ENCODE peak calls at places on chromosomes 2 and 18, in eight cellular contexts. One of them, this sample, is unnamed.

GRCh38 chr2:179410552-179411356 is 146.1 kb upstream of the SESTD1 start:
- DNase-seq in heart right ventricle: no peak
- DNase-seq in AG09309: peak; percentile 16
- DNase-seq in NCI-H1105: peak; percentile 14
- DNase-seq in caudate nucleus: peak; percentile 5
- DNase-seq in ovary: no peak
- DNase-seq in CD8-positive, alpha-beta memory T cell: no peak
- DNase-seq in hypothalamus: no peak
- DNase-seq in this sample: peak; percentile 51

GRCh38 chr18:2572892-2573291 is 1.5 kb downstream of the NDC80 start:
- DNase-seq in hypothalamus: no peak
- DNase-seq in AG09309: no peak
- DNase-seq in CD8-positive, alpha-beta memory T cell: no peak
- DNase-seq in heart right ventricle: no peak
- DNase-seq in NCI-H1105: no peak
- DNase-seq in caudate nucleus: no peak
- DNase-seq in ovary: no peak
- DNase-seq in this sample: no peak

GRCh38 chr2:80515961-80516360 is 211.4 kb upstream of the LRRTM1 start:
- DNase-seq in hypothalamus: no peak
- DNase-seq in AG09309: no peak
- DNase-seq in heart right ventricle: no peak
- DNase-seq in CD8-positive, alpha-beta memory T cell: no peak
- DNase-seq in NCI-H1105: no peak
- DNase-seq in caudate nucleus: no peak
- DNase-seq in ovary: no peak
- DNase-seq in this sample: no peak

GRCh38 chr2:149313512-149313972 is 16.8 kb upstream of the LYPD6 start:
- DNase-seq in CD8-positive, alpha-beta memory T cell: no peak
- DNase-seq in AG09309: no peak
- DNase-seq in NCI-H1105: peak; percentile 98
- DNase-seq in hypothalamus: no peak
- DNase-seq in heart right ventricle: no peak
- DNase-seq in caudate nucleus: peak; percentile 33
- DNase-seq in ovary: no peak
- DNase-seq in this sample: no peak

GRCh38 chr2:114729025-114729424 is 286.6 kb downstream of the DPP10 start:
- DNase-seq in hypothalamus: no peak
- DNase-seq in AG09309: no peak
- DNase-seq in caudate nucleus: no peak
- DNase-seq in heart right ventricle: no peak
- DNase-seq in ovary: no peak
- DNase-seq in NCI-H1105: no peak
- DNase-seq in CD8-positive, alpha-beta memory T cell: no peak
- DNase-seq in this sample: no peak

GRCh38 chr2:88003074-88003755 is 13.1 kb downstream of the RNU2-63P start:
- DNase-seq in hypothalamus: no peak
- DNase-seq in ovary: peak; percentile 38
- DNase-seq in AG09309: no peak
- DNase-seq in heart right ventricle: peak; percentile 16
- DNase-seq in NCI-H1105: no peak
- DNase-seq in caudate nucleus: no peak
- DNase-seq in CD8-positive, alpha-beta memory T cell: no peak
- DNase-seq in this sample: no peak

GRCh38 chr2:122029456-122029855 is 274.0 kb downstream of the TSN start:
- DNase-seq in NCI-H1105: no peak
- DNase-seq in CD8-positive, alpha-beta memory T cell: no peak
- DNase-seq in hypothalamus: no peak
- DNase-seq in caudate nucleus: no peak
- DNase-seq in AG09309: no peak
- DNase-seq in heart right ventricle: no peak
- DNase-seq in ovary: no peak
- DNase-seq in this sample: no peak

GRCh38 chr2:168312036-168312822 is 64.8 kb upstream of the STK39 start:
- DNase-seq in AG09309: no peak
- DNase-seq in heart right ventricle: no peak
- DNase-seq in caudate nucleus: no peak
- DNase-seq in ovary: no peak
- DNase-seq in hypothalamus: no peak
- DNase-seq in NCI-H1105: no peak
- DNase-seq in CD8-positive, alpha-beta memory T cell: no peak
- DNase-seq in this sample: no peak

GRCh38 chr2:44930274-44930826 is 11.2 kb upstream of the SIX3 start:
- DNase-seq in ovary: no peak
- DNase-seq in caudate nucleus: no peak
- DNase-seq in NCI-H1105: no peak
- DNase-seq in hypothalamus: no peak
- DNase-seq in AG09309: no peak
- DNase-seq in CD8-positive, alpha-beta memory T cell: no peak
- DNase-seq in heart right ventricle: no peak
- DNase-seq in this sample: no peak

GRCh38 chr2:96537066-96537733 is 648 bp downstream of the ARID5A start:
- DNase-seq in caudate nucleus: peak; percentile 25
- DNase-seq in CD8-positive, alpha-beta memory T cell: peak; percentile 89
- DNase-seq in heart right ventricle: peak; percentile 78
- DNase-seq in ovary: peak; percentile 70
- DNase-seq in NCI-H1105: peak; percentile 5
- DNase-seq in AG09309: no peak
- DNase-seq in hypothalamus: no peak
- DNase-seq in this sample: peak; percentile 37

GRCh38 chr2:234212534-234212933 is 162.0 kb downstream of the SPP2 start:
- DNase-seq in caudate nucleus: no peak
- DNase-seq in heart right ventricle: no peak
- DNase-seq in CD8-positive, alpha-beta memory T cell: no peak
- DNase-seq in AG09309: no peak
- DNase-seq in hypothalamus: no peak
- DNase-seq in NCI-H1105: no peak
- DNase-seq in ovary: no peak
- DNase-seq in this sample: no peak

GRCh38 chr2:188315750-188316149 is 24.1 kb downstream of the GULP1 start:
- DNase-seq in caudate nucleus: no peak
- DNase-seq in ovary: no peak
- DNase-seq in AG09309: no peak
- DNase-seq in heart right ventricle: no peak
- DNase-seq in hypothalamus: no peak
- DNase-seq in NCI-H1105: no peak
- DNase-seq in CD8-positive, alpha-beta memory T cell: no peak
- DNase-seq in this sample: no peak

GRCh38 chr2:3285901-3286645 is 91.5 kb downstream of the EIPR1 start:
- DNase-seq in AG09309: no peak
- DNase-seq in heart right ventricle: no peak
- DNase-seq in NCI-H1105: no peak
- DNase-seq in hypothalamus: no peak
- DNase-seq in ovary: peak; percentile 18
- DNase-seq in caudate nucleus: no peak
- DNase-seq in CD8-positive, alpha-beta memory T cell: no peak
- DNase-seq in this sample: no peak

GRCh38 chr2:174846218-174846617 is 81.9 kb upstream of the CHRNA1 start:
- DNase-seq in caudate nucleus: no peak
- DNase-seq in AG09309: no peak
- DNase-seq in heart right ventricle: no peak
- DNase-seq in hypothalamus: no peak
- DNase-seq in ovary: no peak
- DNase-seq in CD8-positive, alpha-beta memory T cell: no peak
- DNase-seq in NCI-H1105: no peak
- DNase-seq in this sample: no peak

GRCh38 chr18:55416791-55417190 is 171.2 kb downstream of the TCF4 start:
- DNase-seq in caudate nucleus: no peak
- DNase-seq in ovary: no peak
- DNase-seq in heart right ventricle: no peak
- DNase-seq in AG09309: no peak
- DNase-seq in NCI-H1105: no peak
- DNase-seq in CD8-positive, alpha-beta memory T cell: no peak
- DNase-seq in hypothalamus: no peak
- DNase-seq in this sample: no peak

GRCh38 chr2:75986617-75987016 is 275.9 kb upstream of the GCFC2 start:
- DNase-seq in CD8-positive, alpha-beta memory T cell: no peak
- DNase-seq in hypothalamus: no peak
- DNase-seq in caudate nucleus: no peak
- DNase-seq in AG09309: no peak
- DNase-seq in heart right ventricle: no peak
- DNase-seq in NCI-H1105: no peak
- DNase-seq in ovary: no peak
- DNase-seq in this sample: no peak

GRCh38 chr2:211477537-211478275 is 921.3 kb downstream of the CPS1 start:
- DNase-seq in hypothalamus: no peak
- DNase-seq in NCI-H1105: no peak
- DNase-seq in CD8-positive, alpha-beta memory T cell: no peak
- DNase-seq in ovary: no peak
- DNase-seq in caudate nucleus: no peak
- DNase-seq in AG09309: no peak
- DNase-seq in heart right ventricle: no peak
- DNase-seq in this sample: no peak

GRCh38 chr18:22170421-22171262 is 1.3 kb downstream of the GATA6 start:
- DNase-seq in CD8-positive, alpha-beta memory T cell: no peak
- DNase-seq in AG09309: no peak
- DNase-seq in NCI-H1105: peak; percentile 21
- DNase-seq in heart right ventricle: peak; percentile 73
- DNase-seq in hypothalamus: no peak
- DNase-seq in caudate nucleus: no peak
- DNase-seq in ovary: peak; percentile 78
- DNase-seq in this sample: no peak

GRCh38 chr2:99403524-99403923 is 66.3 kb downstream of the EIF5B start:
- DNase-seq in caudate nucleus: no peak
- DNase-seq in CD8-positive, alpha-beta memory T cell: no peak
- DNase-seq in heart right ventricle: no peak
- DNase-seq in NCI-H1105: no peak
- DNase-seq in AG09309: no peak
- DNase-seq in ovary: no peak
- DNase-seq in hypothalamus: no peak
- DNase-seq in this sample: no peak

GRCh38 chr2:145158051-145158586 is 638.2 kb upstream of the ZEB2 start:
- DNase-seq in heart right ventricle: peak; percentile 50
- DNase-seq in NCI-H1105: no peak
- DNase-seq in hypothalamus: no peak
- DNase-seq in CD8-positive, alpha-beta memory T cell: no peak
- DNase-seq in AG09309: peak; percentile 88
- DNase-seq in ovary: peak; percentile 67
- DNase-seq in caudate nucleus: no peak
- DNase-seq in this sample: no peak

GRCh38 chr2:38376683-38377500 is at the start of gene ATL2:
- DNase-seq in hypothalamus: peak; percentile 57
- DNase-seq in AG09309: peak; percentile 64
- DNase-seq in heart right ventricle: peak; percentile 96
- DNase-seq in CD8-positive, alpha-beta memory T cell: peak; percentile 89
- DNase-seq in NCI-H1105: peak; percentile 91
- DNase-seq in ovary: peak; percentile 97
- DNase-seq in caudate nucleus: peak; percentile 90
- DNase-seq in this sample: peak; percentile 96

GRCh38 chr2:178860551-178860950 is 53.3 kb upstream of the TTN start:
- DNase-seq in NCI-H1105: no peak
- DNase-seq in heart right ventricle: peak; percentile 25
- DNase-seq in hypothalamus: no peak
- DNase-seq in AG09309: no peak
- DNase-seq in caudate nucleus: no peak
- DNase-seq in CD8-positive, alpha-beta memory T cell: no peak
- DNase-seq in ovary: no peak
- DNase-seq in this sample: no peak

GRCh38 chr2:124542932-124543640 is 518.0 kb downstream of the CNTNAP5 start:
- DNase-seq in NCI-H1105: peak; percentile 36
- DNase-seq in caudate nucleus: no peak
- DNase-seq in AG09309: no peak
- DNase-seq in ovary: no peak
- DNase-seq in hypothalamus: no peak
- DNase-seq in CD8-positive, alpha-beta memory T cell: no peak
- DNase-seq in heart right ventricle: peak; percentile 9
- DNase-seq in this sample: no peak

GRCh38 chr18:22627506-22627905 is 209.8 kb upstream of the CTAGE1 start:
- DNase-seq in CD8-positive, alpha-beta memory T cell: no peak
- DNase-seq in NCI-H1105: no peak
- DNase-seq in heart right ventricle: no peak
- DNase-seq in AG09309: no peak
- DNase-seq in ovary: no peak
- DNase-seq in caudate nucleus: no peak
- DNase-seq in hypothalamus: no peak
- DNase-seq in this sample: no peak

GRCh38 chr2:79013629-79014028 is 11.9 kb upstream of the REG3G start:
- DNase-seq in hypothalamus: no peak
- DNase-seq in heart right ventricle: no peak
- DNase-seq in CD8-positive, alpha-beta memory T cell: no peak
- DNase-seq in ovary: no peak
- DNase-seq in AG09309: no peak
- DNase-seq in caudate nucleus: no peak
- DNase-seq in NCI-H1105: no peak
- DNase-seq in this sample: no peak

GRCh38 chr2:95390272-95390880 is 12.1 kb upstream of the FAHD2A start:
- DNase-seq in CD8-positive, alpha-beta memory T cell: no peak
- DNase-seq in AG09309: no peak
- DNase-seq in hypothalamus: no peak
- DNase-seq in caudate nucleus: no peak
- DNase-seq in ovary: no peak
- DNase-seq in heart right ventricle: no peak
- DNase-seq in NCI-H1105: no peak
- DNase-seq in this sample: no peak